ENCODE peak calls at places on chromosome 6, in five cellular contexts. V, P, W, L and X are unnamed samples.

GRCh38 chr6:44084231-44085014 is 42.8 kb downstream of the MRPL14 start:
- DNase-seq in V (no peak), P (no peak), W (no peak), L (no peak), X (no peak)

GRCh38 chr6:104896914-104897313 is 37.2 kb upstream of the HACE1 start:
- DNase-seq in V (no peak), P (no peak), W (no peak), L (no peak), X (no peak)

GRCh38 chr6:80742481-80742880 is 636.0 kb downstream of the BCKDHB start:
- DNase-seq in V (peak; percentile 33), P (no peak), W (no peak), L (peak; percentile 56), X (peak; percentile 35)

GRCh38 chr6:692356-692851 is 535 bp downstream of the EXOC2 start:
- DNase-seq in V (peak; percentile 42), P (no peak), W (no peak), L (peak; percentile 47), X (no peak)

GRCh38 chr6:12472601-12473038 is 182.5 kb downstream of the EDN1 start:
- DNase-seq in V (peak; percentile 24), P (peak; percentile 49), W (peak; percentile 26), L (peak; percentile 89), X (no peak)

GRCh38 chr6:109322825-109323580 is 59.3 kb downstream of the CD164 start:
- DNase-seq in V (no peak), P (no peak), W (no peak), L (no peak), X (no peak)

GRCh38 chr6:156582509-156582992 is 194.6 kb upstream of the ARID1B start:
- DNase-seq in V (no peak), P (no peak), W (no peak), L (no peak), X (no peak)

GRCh38 chr6:29887330-29887818 is 55.0 kb upstream of the HLA-A start:
- DNase-seq in V (no peak), P (peak; percentile 77), W (no peak), L (peak; percentile 13), X (no peak)

GRCh38 chr6:89559487-89559886 is 79.1 kb downstream of the LYRM2 start:
- DNase-seq in V (peak; percentile 28), P (no peak), W (no peak), L (no peak), X (no peak)

GRCh38 chr6:46393940-46394337 is 97.3 kb downstream of the RCAN2 start:
- DNase-seq in V (no peak), P (no peak), W (no peak), L (no peak), X (no peak)

GRCh38 chr6:163337958-163338357 is 76.6 kb upstream of the QKI start:
- DNase-seq in V (no peak), P (no peak), W (no peak), L (no peak), X (no peak)

GRCh38 chr6:144659202-144659731 is 374.1 kb downstream of the UTRN start:
- DNase-seq in V (peak; percentile 58), P (peak; percentile 51), W (no peak), L (peak; percentile 44), X (no peak)

GRCh38 chr6:50862172-50862571 is 43.5 kb downstream of the TFAP2B start:
- DNase-seq in V (no peak), P (no peak), W (no peak), L (no peak), X (no peak)

GRCh38 chr6:105781248-105781647 is 304.9 kb upstream of the PRDM1 start:
- DNase-seq in V (no peak), P (peak; percentile 32), W (no peak), L (no peak), X (no peak)

GRCh38 chr6:19643287-19643686 is 193.9 kb upstream of the ID4 start:
- DNase-seq in V (no peak), P (no peak), W (no peak), L (no peak), X (no peak)

GRCh38 chr6:28597217-28597835 is 71.6 kb downstream of the GPX5 start:
- DNase-seq in V (peak; percentile 82), P (peak; percentile 23), W (no peak), L (peak; percentile 54), X (no peak)

GRCh38 chr6:136600818-136601217 is 50.6 kb upstream of the MAP7 start:
- DNase-seq in V (no peak), P (peak; percentile 39), W (no peak), L (no peak), X (no peak)

GRCh38 chr6:85364354-85364753 is 85.5 kb upstream of the NT5E start:
- DNase-seq in V (peak; percentile 67), P (no peak), W (no peak), L (peak; percentile 76), X (no peak)

GRCh38 chr6:140043762-140044378 is 669.4 kb upstream of the CITED2 start:
- DNase-seq in V (no peak), P (no peak), W (no peak), L (peak; percentile 67), X (no peak)

GRCh38 chr6:110053395-110054240 is 75.5 kb downstream of the GPR6 start:
- DNase-seq in V (peak; percentile 40), P (no peak), W (no peak), L (peak; percentile 50), X (no peak)

GRCh38 chr6:64224819-64225218 is 589.2 kb downstream of the PHF3 start:
- DNase-seq in V (no peak), P (no peak), W (no peak), L (no peak), X (no peak)

GRCh38 chr6:87742106-87742505 is 40.1 kb upstream of the AKIRIN2 start:
- DNase-seq in V (no peak), P (no peak), W (no peak), L (no peak), X (no peak)

GRCh38 chr6:209432-210103 is 82.7 kb upstream of the DUSP22 start:
- DNase-seq in V (no peak), P (no peak), W (no peak), L (no peak), X (no peak)

GRCh38 chr6:78611886-78612480 is 255.4 kb upstream of the IRAK1BP1 start:
- DNase-seq in V (no peak), P (no peak), W (no peak), L (no peak), X (no peak)

GRCh38 chr6:30075987-30076311 is 380 bp upstream of the RNF39 start:
- DNase-seq in V (no peak), P (no peak), W (no peak), L (no peak), X (no peak)

DNA sequence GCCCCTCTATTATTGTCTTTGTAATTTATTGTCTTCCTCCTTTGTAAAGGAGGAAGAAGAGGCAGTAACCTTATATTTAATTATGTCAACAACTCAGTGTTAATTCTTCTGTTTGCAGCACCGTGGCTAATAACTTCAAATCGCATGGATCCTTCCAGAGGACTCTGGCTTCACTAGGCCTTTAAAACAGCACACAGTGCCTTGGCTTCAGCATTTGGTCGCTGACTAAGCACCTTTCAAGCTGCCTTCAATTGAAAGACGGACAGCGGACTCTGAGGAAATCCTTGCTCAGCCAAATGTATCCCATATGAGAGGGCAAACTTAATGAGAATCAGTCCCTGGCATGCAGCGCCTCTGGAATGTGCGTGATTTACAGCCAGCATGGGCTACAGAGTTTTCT is 64.2 kb downstream of the SGK1 start:
- DNase-seq in V (no peak), P (no peak), W (peak; percentile 67), L (peak; percentile 71), X (peak; percentile 75)
- H3K4me3 ChIP-seq in V (no peak overlapping the region), P (no peak overlapping the region), W (no peak overlapping the region), L (no peak overlapping the region), X (no peak overlapping the region)

GRCh38 chr6:32167761-32168262 is 3.4 kb downstream of the EGFL8 start:
- DNase-seq in V (no peak), P (no peak), W (no peak), L (no peak), X (no peak)

GRCh38 chr6:32164295-32164694 is at the start of gene EGFL8:
- DNase-seq in V (no peak), P (no peak), W (no peak), L (no peak), X (no peak)

GRCh38 chr6:32167154-32167760 is 2.9 kb downstream of the EGFL8 start:
- DNase-seq in V (no peak), P (no peak), W (no peak), L (no peak), X (no peak)

GRCh38 chr6:32168350-32168749 is 4.0 kb downstream of the EGFL8 start:
- DNase-seq in V (no peak), P (no peak), W (no peak), L (no peak), X (no peak)

DNA sequence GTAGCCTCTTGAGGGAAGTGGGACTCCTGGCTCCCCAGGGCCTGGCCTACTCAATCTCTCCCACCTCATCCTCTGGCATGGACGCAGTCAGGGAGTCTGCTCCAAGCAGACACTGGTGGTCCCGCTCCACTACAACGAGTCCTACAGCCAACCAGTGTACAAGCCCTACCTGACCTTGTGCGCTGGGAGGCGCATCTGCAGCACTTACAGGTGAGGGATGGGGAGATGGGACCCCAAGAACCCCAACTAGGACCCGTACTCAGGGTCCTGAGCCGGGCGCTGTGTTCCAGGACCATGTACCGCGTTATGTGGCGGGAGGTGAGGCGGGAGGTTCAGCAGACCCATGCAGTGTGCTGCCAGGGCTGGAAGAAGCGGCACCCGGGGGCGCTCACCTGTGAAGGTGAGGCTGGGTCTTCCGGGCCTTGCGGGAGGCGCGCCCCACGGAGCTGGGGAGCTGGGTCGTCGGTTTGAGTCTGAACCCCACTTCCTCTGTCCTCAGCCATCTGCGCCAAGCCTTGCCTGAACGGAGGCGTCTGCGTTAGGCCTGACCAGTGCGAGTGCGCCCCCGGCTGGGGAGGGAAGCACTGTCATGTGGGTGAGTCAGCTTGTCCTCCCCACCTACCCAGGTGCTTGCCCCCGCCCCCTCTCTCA is 2.1 kb downstream of the EGFL8 start:
- DNase-seq in V (no peak), P (no peak), W (no peak), L (no peak), X (no peak)
- TF ChIP-seq CTCF in V (peak; percentile 49), P (no peak), W (no peak), L (no peak), X (peak; percentile 8)

GRCh38 chr6:34466242-34467185 is 638 bp downstream of the PACSIN1 start:
- DNase-seq in V (no peak), P (no peak), W (no peak), L (no peak), X (no peak)
- H3K4me3 ChIP-seq in V (no peak overlapping the region), P (no peak overlapping the region), W (no peak overlapping the region), L (no peak overlapping the region), X (peak overlapping the region; percentile 47)

DNA sequence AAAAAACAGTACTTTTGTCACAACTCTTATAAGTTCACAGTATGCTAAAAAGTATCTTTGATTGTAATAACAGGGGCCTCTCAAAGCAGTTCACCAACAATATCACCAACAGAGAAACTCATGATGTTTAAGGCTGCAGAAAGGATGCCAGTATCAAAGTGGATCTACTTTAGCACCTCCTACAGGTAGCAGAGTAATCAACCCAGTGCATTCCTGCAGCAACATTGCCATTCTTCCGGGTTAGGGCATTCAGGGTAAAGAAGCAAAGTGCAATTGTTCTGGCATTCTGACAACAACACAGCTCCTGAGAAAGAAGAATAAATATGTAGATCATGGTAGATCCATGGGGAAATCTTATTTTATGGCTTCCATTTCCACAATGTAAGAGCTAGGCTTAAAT is 7.6 kb upstream of the SLC17A4 start:
- DNase-seq in V (no peak), P (no peak), W (no peak), L (no peak), X (no peak)
- TF ChIP-seq CTCF in V (no peak), P (no peak), W (no peak), L (no peak), X (no peak)